ENCODE peak calls at places on chromosome X, in six cellular contexts. V, B, M, P, T and L are unnamed samples.

GRCh38 chrX:22950278-22951266 is 49.2 kb upstream of the DDX53 start:
- DNase-seq in B (no peak), T (no peak), P (peak; percentile 90), M (peak; percentile 58), V (no peak), L (no peak)

GRCh38 chrX:150421816-150422215 is 58.7 kb downstream of the MAMLD1 start:
- DNase-seq in T (no peak), V (no peak), P (peak; percentile 34), B (no peak), M (no peak), L (no peak)

GRCh38 chrX:109782994-109783711 is 50.1 kb upstream of the ACSL4 start:
- DNase-seq in M (peak; percentile 1), B (no peak), P (no peak), T (no peak), V (no peak), L (no peak)

GRCh38 chrX:36214924-36215323 is 295.4 kb downstream of the CFAP47 start:
- DNase-seq in P (no peak), V (no peak), M (no peak), T (no peak), B (no peak), L (no peak)

GRCh38 chrX:2547746-2548145 is 47.0 kb upstream of the DHRSX start:
- DNase-seq in P (no peak), M (no peak), V (no peak), B (no peak), T (no peak), L (no peak)

GRCh38 chrX:46840946-46841740 is 4.3 kb downstream of the RP2 start:
- DNase-seq in M (peak; percentile 21), V (no peak), B (no peak), P (peak; percentile 39), T (no peak), L (peak; percentile 33)

GRCh38 chrX:132775230-132775823 is 183.1 kb downstream of the HS6ST2 start:
- DNase-seq in B (no peak), M (no peak), T (no peak), P (no peak), V (no peak), L (no peak)

GRCh38 chrX:1397001-1397400 is 5.1 kb upstream of the SLC25A6 start:
- DNase-seq in B (peak; percentile 51), V (no peak), P (no peak), T (no peak), M (no peak), L (peak; percentile 34)

GRCh38 chrX:38233891-38234807 is 13.5 kb upstream of the SRPX start:
- DNase-seq in B (no peak), V (no peak), T (no peak), P (peak; percentile 98), M (peak; percentile 5), L (no peak)

GRCh38 chrX:71098302-71098701 is 2.7 kb downstream of the FOXO4 start:
- DNase-seq in T (no peak), B (peak; percentile 65), V (no peak), M (peak; percentile 53), P (peak; percentile 46), L (peak; percentile 51)

GRCh38 chrX:40871385-40872082 is 136.2 kb upstream of the MED14 start:
- DNase-seq in M (peak; percentile 52), T (peak; percentile 87), B (no peak), V (no peak), P (peak; percentile 10), L (no peak)

GRCh38 chrX:117510453-117510852 is 606.2 kb downstream of the KLHL13 start:
- DNase-seq in B (no peak), M (no peak), P (no peak), V (no peak), T (no peak), L (no peak)

GRCh38 chrX:43970528-43970927 is 2.7 kb downstream of the NDP start:
- DNase-seq in V (no peak), M (no peak), B (no peak), P (no peak), T (no peak), L (no peak)

GRCh38 chrX:36609653-36610585 is 398.2 kb upstream of the FAM47C start:
- DNase-seq in B (no peak), T (no peak), V (no peak), M (no peak), P (peak; percentile 47), L (no peak)

GRCh38 chrX:68462653-68463052 is 29.4 kb upstream of the OPHN1 start:
- DNase-seq in T (no peak), P (peak; percentile 58), M (peak; percentile 64), V (no peak), B (no peak), L (peak; percentile 18)

GRCh38 chrX:12701625-12702024 is 89.6 kb upstream of the PRPS2 start:
- DNase-seq in M (peak; percentile 46), P (peak; percentile 57), T (peak; percentile 12), V (no peak), B (no peak), L (peak; percentile 27)

GRCh38 chrX:130108647-130109428 is 1.5 kb downstream of the ELF4 start:
- DNase-seq in P (no peak), M (no peak), T (no peak), B (peak; percentile 85), V (no peak), L (no peak)

GRCh38 chrX:130110379-130111219 is at the start of gene ELF4:
- DNase-seq in T (no peak), B (peak; percentile 77), P (peak; percentile 55), M (no peak), V (no peak), L (peak; percentile 53)

GRCh38 chrX:130109429-130110378 is 593 bp downstream of the ELF4 start:
- DNase-seq in T (no peak), B (peak; percentile 63), V (no peak), P (peak; percentile 43), M (no peak), L (no peak)

GRCh38 chrX:130111935-130112221 is 1.6 kb upstream of the ELF4 start:
- DNase-seq in V (no peak), B (no peak), P (no peak), M (no peak), T (no peak), L (no peak)

DNA sequence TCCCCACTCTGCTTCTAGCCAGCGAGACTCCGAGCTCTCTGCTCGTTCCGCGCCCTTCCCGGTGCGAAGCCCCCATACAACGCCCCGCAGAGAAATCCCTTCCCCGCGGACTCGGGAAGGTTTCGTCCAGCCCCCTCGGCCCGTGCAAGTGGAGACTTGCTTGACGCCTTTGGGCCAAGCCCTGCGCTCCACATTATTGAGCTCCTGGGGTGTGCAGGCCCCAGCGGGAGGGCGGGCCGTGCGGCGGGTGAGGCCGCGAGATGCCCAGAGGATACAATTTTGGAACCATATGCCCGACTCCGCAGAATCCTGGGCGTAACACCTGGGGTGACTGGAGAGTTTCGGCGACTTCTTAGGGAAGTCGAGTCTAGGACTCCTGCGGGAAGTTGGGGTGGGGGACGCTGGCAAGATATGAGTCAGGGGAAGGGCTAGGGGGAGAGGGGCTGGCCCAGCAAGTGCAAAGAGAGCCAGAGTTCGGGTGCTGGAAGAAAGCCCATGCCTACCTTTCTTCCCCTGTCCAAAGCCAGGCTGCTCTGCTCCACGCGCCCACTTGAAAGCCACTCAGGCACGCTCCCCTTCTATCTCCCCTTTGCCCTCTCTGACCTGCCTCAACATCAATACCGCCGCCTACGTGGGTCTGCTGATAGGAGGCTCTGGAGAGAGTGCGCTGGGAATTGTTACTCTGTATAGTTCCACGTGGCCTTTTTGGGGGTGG is 1.1 kb upstream of the ELF4 start:
- DNase-seq in P (no peak), V (no peak), B (peak; percentile 60), T (no peak), M (no peak), L (no peak)
- TF ChIP-seq CTCF in P (no peak), V (no peak), B (no peak), T (no peak), M (no peak), L (no peak)

GRCh38 chrX:152881289-152881688 is 16.6 kb upstream of the ZNF185 start:
- DNase-seq in P (no peak), M (no peak), V (no peak), B (no peak), T (no peak), L (no peak)

GRCh38 chrX:152886716-152887115 is 11.2 kb upstream of the ZNF185 start:
- DNase-seq in B (no peak), T (no peak), V (no peak), P (no peak), M (no peak), L (no peak)

GRCh38 chrX:152878976-152879755 is 18.7 kb upstream of the ZNF185 start:
- DNase-seq in T (no peak), M (no peak), V (peak; percentile 46), P (no peak), B (no peak), L (no peak)

GRCh38 chrX:152884171-152884570 is 13.7 kb upstream of the ZNF185 start:
- DNase-seq in M (no peak), B (no peak), T (no peak), V (no peak), P (no peak), L (no peak)
- TF ChIP-seq CTCF in M (no peak), B (no peak), T (no peak), V (no peak), P (no peak), L (no peak)

GRCh38 chrX:51461053-51462050 is 35.0 kb downstream of the NUDT11 start:
- DNase-seq in T (no peak), M (peak; percentile 34), P (peak; percentile 41), B (no peak), V (no peak), L (no peak)

GRCh38 chrX:51459125-51459524 is 37.3 kb downstream of the NUDT11 start:
- DNase-seq in P (peak; percentile 13), T (no peak), B (no peak), V (no peak), M (peak; percentile 1), L (no peak)

GRCh38 chrX:51456246-51456645 is 40.1 kb downstream of the NUDT11 start:
- DNase-seq in V (no peak), P (no peak), M (no peak), B (no peak), T (no peak), L (no peak)

DNA sequence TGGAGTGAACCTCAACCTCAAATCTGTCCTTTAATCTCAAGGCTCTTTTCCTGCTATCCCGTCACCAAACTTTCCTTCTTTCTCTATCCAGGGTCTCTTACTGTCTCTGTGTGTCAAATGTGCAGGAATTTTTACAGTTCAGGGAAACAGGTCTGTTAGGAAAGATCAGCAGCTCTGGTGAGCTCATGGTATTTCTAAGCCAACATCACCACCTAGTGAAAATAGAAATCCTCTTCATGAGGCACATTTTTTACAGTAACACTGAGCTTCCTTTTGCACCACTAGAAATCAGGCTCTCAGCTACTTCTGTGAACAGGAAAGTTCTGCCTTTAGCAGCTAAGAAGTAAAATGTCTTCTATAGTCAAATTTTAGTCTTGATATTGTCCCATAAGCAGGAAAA is 39.6 kb downstream of the NUDT11 start:
- DNase-seq in T (no peak), M (no peak), V (no peak), P (no peak), B (no peak), L (no peak)
- TF ChIP-seq CTCF in T (no peak), M (no peak), V (no peak), P (no peak), B (no peak), L (no peak)

DNA sequence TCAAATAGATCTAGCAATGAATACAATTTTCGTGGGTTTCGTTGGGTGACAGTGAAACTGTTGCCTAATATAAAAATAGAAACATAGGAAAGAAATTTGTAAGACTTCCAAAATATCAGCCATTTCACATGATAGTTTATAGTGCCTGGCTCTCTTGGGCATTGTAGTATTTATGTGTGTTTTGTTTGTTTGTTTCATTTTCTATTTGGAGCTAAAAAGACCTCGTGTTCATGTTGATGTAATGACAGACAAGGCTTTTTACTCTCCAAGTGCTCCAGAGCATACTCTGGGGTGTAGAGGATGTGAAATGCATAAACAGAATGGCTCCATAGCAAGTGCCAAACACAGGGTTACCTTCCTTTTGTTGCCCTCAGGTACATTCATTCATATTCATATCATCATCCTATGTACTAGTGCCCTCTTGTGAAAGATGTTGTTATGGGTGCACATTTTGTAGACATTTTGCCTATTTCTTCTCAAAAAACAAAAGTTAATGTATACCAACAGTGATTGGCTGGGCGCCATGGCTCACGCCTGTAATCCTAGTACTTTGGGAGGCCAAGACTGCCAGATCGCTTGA is 100.7 kb upstream of the AMOT start:
- DNase-seq in T (peak; percentile 32), V (no peak), M (no peak), B (no peak), P (peak; percentile 0), L (no peak)
- TF ChIP-seq CTCF in T (peak; percentile 36), V (no peak), M (no peak), B (no peak), P (no peak), L (no peak)